ENCODE peak calls at places on chromosomes 5 and 9, in nine cellular contexts. K, Y, N, U, L, Q, W, T and D are unnamed samples. For H3K4me1, the result is how much of the 10 kb centered on the place peaks cover.

GRCh38 chr5:156411131-156411727 is 84.3 kb downstream of the SGCD start:
- DNase-seq in K (peak), Y (peak), N (peak), U (no peak), L (no peak), Q (no peak), W (no peak), T (no peak), D (no peak)

GRCh38 chr9:13383216-13383615 is 103.7 kb upstream of the MPDZ start:
- DNase-seq in K (no peak), Y (no peak), N (no peak), U (no peak), L (no peak), Q (no peak), W (no peak), T (no peak), D (no peak)

GRCh38 chr5:154624341-154624740 is 130.8 kb upstream of the LARP1 start:
- DNase-seq in K (no peak), Y (no peak), N (no peak), U (no peak), L (no peak), Q (no peak), W (no peak), T (no peak), D (no peak)

GRCh38 chr5:172699999-172700685 is 59.1 kb downstream of the NEURL1B start:
- DNase-seq in K (no peak), Y (no peak), N (peak), U (no peak), L (no peak), Q (no peak), W (no peak), T (no peak), D (no peak)

GRCh38 chr5:74104469-74104868 is 478.5 kb downstream of the ARHGEF28 start:
- DNase-seq in K (no peak), Y (no peak), N (no peak), U (no peak), L (no peak), Q (no peak), W (peak), T (no peak), D (no peak)

GRCh38 chr9:136614372-136614922 is 48.3 kb upstream of the EGFL7 start:
- DNase-seq in K (no peak), Y (peak), N (peak), U (no peak), L (peak), Q (no peak), W (no peak), T (no peak), D (no peak)

GRCh38 chr9:106843361-106843760 is 19.6 kb upstream of the ZNF462 start:
- DNase-seq in K (no peak), Y (no peak), N (no peak), U (no peak), L (no peak), Q (no peak), W (no peak), T (no peak), D (no peak)

GRCh38 chr9:91589101-91589553 is 165.5 kb upstream of the NFIL3 start:
- DNase-seq in K (peak), Y (peak), N (no peak), U (no peak), L (peak), Q (no peak), W (no peak), T (peak), D (peak)

GRCh38 chr5:177443144-177443983 is 3.2 kb upstream of the PRR7 start:
- DNase-seq in K (no peak), Y (no peak), N (no peak), U (no peak), L (no peak), Q (no peak), W (no peak), T (peak), D (no peak)

GRCh38 chr9:19298601-19299000 is 68.1 kb downstream of the DENND4C start:
- DNase-seq in K (no peak), Y (no peak), N (no peak), U (no peak), L (no peak), Q (no peak), W (no peak), T (no peak), D (no peak)

GRCh38 chr5:61417345-61417744 is 85.3 kb downstream of the ZSWIM6 start:
- DNase-seq in K (no peak), Y (no peak), N (no peak), U (no peak), L (no peak), Q (no peak), W (no peak), T (no peak), D (no peak)

GRCh38 chr9:6896562-6896961 is 138.8 kb downstream of the KDM4C start:
- DNase-seq in K (no peak), Y (peak), N (no peak), U (no peak), L (no peak), Q (no peak), W (peak), T (no peak), D (no peak)

GRCh38 chr5:175692235-175692995 is 34.5 kb downstream of the HRH2 start:
- DNase-seq in K (no peak), Y (no peak), N (peak), U (no peak), L (no peak), Q (no peak), W (no peak), T (no peak), D (no peak)

GRCh38 chr9:121662359-121662758 is 10.9 kb downstream of the DAB2IP start:
- DNase-seq in K (no peak), Y (no peak), N (no peak), U (no peak), L (no peak), Q (no peak), W (no peak), T (no peak), D (no peak)

GRCh38 chr9:121662896-121663580 is 11.6 kb downstream of the DAB2IP start:
- DNase-seq in K (no peak), Y (no peak), N (no peak), U (no peak), L (no peak), Q (no peak), W (no peak), T (no peak), D (no peak)

GRCh38 chr9:121660367-121660766 is 8.9 kb downstream of the DAB2IP start:
- DNase-seq in K (no peak), Y (no peak), N (no peak), U (no peak), L (no peak), Q (no peak), W (no peak), T (no peak), D (no peak)

GRCh38 chr9:121661328-121661727 is 9.9 kb downstream of the DAB2IP start:
- DNase-seq in K (peak), Y (no peak), N (peak), U (no peak), L (no peak), Q (no peak), W (no peak), T (no peak), D (no peak)

GRCh38 chr9:121660876-121661275 is 9.4 kb downstream of the DAB2IP start:
- DNase-seq in K (no peak), Y (no peak), N (no peak), U (no peak), L (no peak), Q (no peak), W (no peak), T (no peak), D (no peak)
- H3K4me1 ChIP-seq in K (under half), Y (under half), N (under half), U (under half), L (half or more), Q (under half), W (under half), T (under half), D (under half)

DNA sequence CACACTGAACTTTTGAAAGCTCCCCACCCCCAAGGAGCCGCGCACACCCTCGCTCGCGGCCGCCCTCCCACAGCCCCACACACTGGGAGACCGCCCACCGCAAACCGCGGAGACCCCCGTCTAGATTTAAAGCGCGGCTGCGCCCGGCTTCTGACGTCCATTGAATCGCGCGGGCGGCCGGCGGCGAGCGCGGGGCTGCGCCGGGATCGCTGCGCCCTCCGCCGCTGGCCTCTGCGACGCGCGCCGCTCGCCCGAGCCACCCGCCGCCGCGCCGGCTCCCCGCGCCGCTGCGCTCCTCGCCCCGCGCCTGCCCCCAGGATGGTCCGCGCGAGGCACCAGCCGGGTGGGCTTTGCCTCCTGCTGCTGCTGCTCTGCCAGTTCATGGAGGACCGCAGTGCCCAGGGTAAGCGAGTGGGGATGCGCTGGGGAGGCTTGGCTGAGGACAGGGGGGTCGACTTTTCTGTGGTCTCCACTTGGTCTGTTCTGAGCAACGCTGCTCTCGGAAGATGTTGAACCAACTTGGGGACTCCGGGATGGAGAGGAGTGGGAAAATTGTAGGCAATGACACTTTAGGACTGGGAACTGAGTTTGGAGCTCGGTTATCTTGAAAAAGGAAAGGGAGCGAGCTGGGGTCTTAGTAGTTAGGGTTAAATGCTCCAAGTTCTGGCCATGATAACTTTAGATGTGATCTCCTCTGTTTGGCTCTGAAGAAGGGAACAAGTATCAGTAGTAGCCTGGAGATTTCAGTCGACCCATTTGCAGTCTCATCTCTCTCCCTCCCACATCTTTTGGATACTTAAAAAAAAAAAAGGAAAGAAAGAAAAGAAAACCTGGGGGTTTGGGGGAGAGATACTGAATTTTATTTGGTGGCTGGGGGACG is at the start of gene FST:
- DNase-seq in K (peak), Y (peak), N (peak), U (peak), L (peak), Q (no peak), W (no peak), T (peak), D (peak)
- H3K4me3 ChIP-seq in K (no peak), Y (peak), N (peak), U (peak), L (peak), Q (peak), W (peak), T (peak), D (peak)

GRCh38 chr9:37947987-37948386 is 44.1 kb upstream of the SLC25A51 start:
- DNase-seq in K (no peak), Y (peak), N (peak), U (no peak), L (no peak), Q (no peak), W (no peak), T (no peak), D (no peak)
- H3K4me1 ChIP-seq in K (under half), Y (under half), N (under half), U (under half), L (half or more), Q (under half), W (under half), T (under half), D (under half)

GRCh38 chr5:146794326-146795029 is 84.1 kb downstream of the PPP2R2B start:
- DNase-seq in K (no peak), Y (peak), N (no peak), U (peak), L (no peak), Q (no peak), W (peak), T (no peak), D (no peak)

GRCh38 chr5:146797683-146798082 is 80.9 kb downstream of the PPP2R2B start:
- DNase-seq in K (no peak), Y (no peak), N (no peak), U (no peak), L (no peak), Q (no peak), W (no peak), T (no peak), D (no peak)

GRCh38 chr5:146796911-146797310 is 81.6 kb downstream of the PPP2R2B start:
- DNase-seq in K (no peak), Y (no peak), N (no peak), U (no peak), L (no peak), Q (no peak), W (no peak), T (no peak), D (no peak)

GRCh38 chr5:146793709-146794108 is 84.8 kb downstream of the PPP2R2B start:
- DNase-seq in K (no peak), Y (no peak), N (no peak), U (no peak), L (no peak), Q (no peak), W (no peak), T (no peak), D (no peak)

GRCh38 chr5:146796144-146796543 is 82.4 kb downstream of the PPP2R2B start:
- DNase-seq in K (no peak), Y (no peak), N (no peak), U (no peak), L (no peak), Q (no peak), W (peak), T (no peak), D (no peak)
- H3K4me3 ChIP-seq in K (no peak), Y (no peak), N (no peak), U (no peak), L (no peak), Q (no peak), W (no peak), T (no peak), D (no peak)

GRCh38 chr5:135462304-135462703 is 10.2 kb upstream of the TIFAB start:
- DNase-seq in K (peak), Y (peak), N (no peak), U (peak), L (no peak), Q (no peak), W (peak), T (no peak), D (peak)
- H3K4me1 ChIP-seq in K (under half), Y (under half), N (under half), U (under half), L (under half), Q (under half), W (under half), T (under half), D (under half)

GRCh38 chr5:15731686-15732085 is 231.7 kb downstream of the FBXL7 start:
- DNase-seq in K (no peak), Y (no peak), N (peak), U (no peak), L (peak), Q (no peak), W (no peak), T (no peak), D (peak)

GRCh38 chr5:15722305-15722704 is 222.3 kb downstream of the FBXL7 start:
- DNase-seq in K (no peak), Y (no peak), N (no peak), U (no peak), L (no peak), Q (no peak), W (no peak), T (no peak), D (no peak)

DNA sequence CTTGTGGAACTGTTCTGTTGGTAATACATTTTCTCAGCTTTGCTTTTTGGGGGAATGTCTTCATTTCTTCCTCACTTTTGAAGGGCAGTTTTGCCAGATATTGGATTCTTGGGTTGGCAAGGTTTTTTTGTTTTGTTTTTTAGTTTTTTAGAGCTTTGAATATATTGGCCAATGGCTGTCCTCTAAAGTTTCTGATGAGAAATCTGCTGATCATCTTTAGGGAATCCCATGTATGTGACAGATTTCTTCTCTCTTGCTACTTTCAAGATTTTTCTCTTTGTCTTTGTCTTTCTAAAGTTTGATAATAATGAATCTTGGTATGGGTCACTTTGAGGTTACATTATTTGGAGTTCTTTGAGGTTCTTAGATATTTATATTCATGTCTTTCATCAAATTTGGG is 227.4 kb downstream of the FBXL7 start:
- DNase-seq in K (no peak), Y (no peak), N (no peak), U (no peak), L (no peak), Q (no peak), W (no peak), T (no peak), D (no peak)
- H3K4me3 ChIP-seq in K (no peak), Y (no peak), N (no peak), U (no peak), L (no peak), Q (no peak), W (no peak), T (no peak), D (no peak)

DNA sequence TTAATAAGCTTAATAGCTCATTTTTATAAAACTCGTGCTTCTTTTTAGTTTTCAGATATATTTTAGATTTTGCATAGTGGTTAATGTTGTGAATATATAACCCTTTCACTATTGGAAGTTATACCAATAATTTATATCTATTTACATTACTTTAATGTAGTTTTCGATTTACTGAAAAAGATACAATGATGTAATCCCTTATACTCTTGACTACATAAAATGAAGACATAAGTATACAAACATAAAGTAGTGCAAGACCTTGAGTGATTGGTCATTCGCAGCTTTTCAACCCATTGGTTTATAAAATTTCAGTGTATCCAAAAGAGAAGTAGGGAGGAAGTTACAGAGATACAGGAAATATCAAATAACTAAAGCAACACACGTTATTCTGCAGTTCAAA is 84.3 kb upstream of the GRHPR start:
- DNase-seq in K (no peak), Y (no peak), N (no peak), U (no peak), L (no peak), Q (no peak), W (no peak), T (no peak), D (no peak)
- H3K4me1 ChIP-seq in K (under half), Y (under half), N (under half), U (under half), L (under half), Q (under half), W (under half), T (under half), D (under half)